ENCODE peak calls at places on chromosomes 7 and 10, in seven cellular contexts. R is body of pancreas, X is Peyer's patch, P is thoracic aorta, M is SK-N-SH, H is fibroblast of lung, V is right atrium auricular region. T is an unnamed sample.
A peak's percentile ranks its signal among the peaks of the same experiment; 100 is the strongest.

GRCh38 chr7:115005241-115005640 is 83.3 kb downstream of the MDFIC start:
- DNase-seq in P (no peak), X (no peak), M (no peak), R (no peak), H (no peak), V (no peak), T (no peak)

GRCh38 chr10:19930936-19931859 is 115.0 kb downstream of the PLXDC2 start:
- DNase-seq in M (peak; percentile 5), H (peak; percentile 69), R (peak; percentile 22), X (no peak), V (no peak), P (no peak), T (no peak)

GRCh38 chr7:4612939-4613841 is 68.9 kb upstream of the FOXK1 start:
- DNase-seq in X (no peak), V (peak; percentile 75), R (peak; percentile 36), M (peak; percentile 22), P (no peak), H (peak; percentile 39), T (no peak)

GRCh38 chr10:119768455-119769094 is 42.7 kb downstream of the INPP5F start:
- DNase-seq in X (no peak), R (no peak), H (no peak), V (no peak), M (no peak), P (no peak), T (no peak)

GRCh38 chr7:36711256-36711655 is 13.0 kb downstream of the AOAH start:
- DNase-seq in H (no peak), M (no peak), X (no peak), V (no peak), R (no peak), P (no peak), T (no peak)

GRCh38 chr7:155490697-155491628 is 33.0 kb downstream of the EN2 start:
- DNase-seq in H (no peak), V (no peak), P (no peak), X (no peak), R (no peak), M (peak; percentile 71), T (no peak)

GRCh38 chr10:5910323-5911100 is 20.5 kb downstream of the FBH1 start:
- DNase-seq in R (no peak), M (no peak), P (no peak), H (no peak), X (no peak), V (no peak), T (no peak)

GRCh38 chr7:87013841-87014191 is 45.6 kb downstream of the ELAPOR2 start:
- DNase-seq in R (no peak), M (no peak), H (no peak), P (no peak), V (no peak), X (no peak), T (no peak)

GRCh38 chr7:155953501-155953778 is 141.2 kb upstream of the SHH start:
- DNase-seq in V (no peak), X (no peak), P (no peak), H (no peak), R (no peak), M (no peak), T (no peak)

GRCh38 chr7:109282726-109283125 is 713.1 kb downstream of the DNAJB9 start:
- DNase-seq in X (no peak), V (no peak), M (no peak), R (no peak), P (no peak), H (no peak), T (no peak)

GRCh38 chr7:29100857-29101256 is 45.5 kb downstream of the CPVL start:
- DNase-seq in P (no peak), V (no peak), X (no peak), R (no peak), M (no peak), H (no peak), T (no peak)

GRCh38 chr10:33211123-33211878 is 123.2 kb downstream of the NRP1 start:
- DNase-seq in P (peak; percentile 33), H (peak; percentile 94), R (peak; percentile 32), V (peak; percentile 75), M (peak; percentile 22), X (no peak), T (peak; percentile 5)

GRCh38 chr7:20238268-20238753 is 21.1 kb upstream of the MACC1 start:
- DNase-seq in X (no peak), M (no peak), P (no peak), H (no peak), R (no peak), V (no peak), T (no peak)

GRCh38 chr10:33509231-33509871 is 174.9 kb upstream of the NRP1 start:
- DNase-seq in M (peak; percentile 19), V (peak; percentile 78), X (no peak), R (peak; percentile 72), P (peak; percentile 27), H (peak; percentile 80), T (no peak)

GRCh38 chr10:130194194-130194990 is 58.2 kb downstream of the GLRX3 start:
- DNase-seq in H (no peak), R (no peak), X (no peak), M (peak; percentile 72), V (no peak), P (no peak), T (no peak)

GRCh38 chr7:128883622-128884549 is 21.2 kb downstream of the ATP6V1F start:
- DNase-seq in H (peak; percentile 71), X (peak; percentile 92), P (no peak), V (peak; percentile 85), M (peak; percentile 96), R (peak; percentile 77), T (peak; percentile 75)

GRCh38 chr10:38102889-38103288 is 8.8 kb downstream of the ZNF37A start:
- DNase-seq in H (no peak), R (no peak), P (no peak), V (no peak), X (no peak), M (no peak), T (no peak)

GRCh38 chr7:111638048-111638447 is 75.8 kb upstream of the IMMP2L start:
- DNase-seq in P (no peak), X (no peak), R (no peak), M (no peak), V (no peak), H (peak; percentile 50), T (no peak)

GRCh38 chr10:128099901-128100300 is 26.3 kb downstream of the MKI67 start:
- DNase-seq in R (no peak), V (no peak), M (no peak), P (no peak), X (no peak), H (no peak), T (no peak)

GRCh38 chr7:106452031-106452851 is 167.5 kb upstream of the NAMPT start:
- DNase-seq in M (no peak), V (no peak), P (no peak), H (no peak), R (no peak), X (no peak), T (no peak)

GRCh38 chr7:19747740-19748339 is 25.6 kb downstream of the TMEM196 start:
- DNase-seq in P (no peak), H (peak; percentile 65), R (peak; percentile 17), M (peak; percentile 47), X (no peak), V (no peak), T (peak; percentile 2)

GRCh38 chr10:43076876-43077420 is at the start of gene RET:
- DNase-seq in M (peak; percentile 98), P (no peak), R (peak; percentile 43), X (peak; percentile 60), H (no peak), V (no peak), T (no peak)

DNA sequence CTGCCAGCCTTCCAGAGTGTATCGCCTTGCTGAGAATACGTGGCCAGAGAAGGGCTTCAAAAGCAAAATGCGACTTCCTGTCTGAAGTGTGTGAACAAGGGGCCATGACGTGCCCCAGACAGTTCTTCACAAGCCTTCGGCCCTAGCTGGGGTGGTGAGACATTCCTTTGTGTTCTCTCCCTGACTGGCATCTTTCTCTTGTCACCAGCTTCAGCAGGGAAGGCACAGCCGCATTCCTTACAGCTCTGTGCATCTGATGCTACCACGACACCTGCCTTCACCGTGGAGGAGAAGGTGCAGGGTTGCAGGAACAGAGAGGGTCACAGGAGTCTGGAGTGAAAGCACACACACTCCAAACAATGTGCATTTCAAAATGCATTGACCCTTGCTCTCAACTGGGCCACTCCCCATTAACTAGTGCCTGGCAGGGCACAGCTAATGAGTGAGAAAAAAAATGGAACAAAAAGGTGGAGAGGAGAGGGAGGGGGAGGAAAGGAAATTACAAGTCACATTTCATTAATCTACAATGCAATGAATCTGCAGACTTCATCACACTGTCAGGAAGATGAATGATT is 93.4 kb downstream of the GPR26 start:
- DNase-seq in R (no peak), P (no peak), H (no peak), M (no peak), V (no peak), X (peak; percentile 56), T (no peak)
- H3K27ac ChIP-seq in R (no peak overlapping the region), P (no peak overlapping the region), H (no peak overlapping the region), M (no peak overlapping the region), V (no peak overlapping the region), X (peak overlapping the region; percentile 21), T (no peak overlapping the region)

DNA sequence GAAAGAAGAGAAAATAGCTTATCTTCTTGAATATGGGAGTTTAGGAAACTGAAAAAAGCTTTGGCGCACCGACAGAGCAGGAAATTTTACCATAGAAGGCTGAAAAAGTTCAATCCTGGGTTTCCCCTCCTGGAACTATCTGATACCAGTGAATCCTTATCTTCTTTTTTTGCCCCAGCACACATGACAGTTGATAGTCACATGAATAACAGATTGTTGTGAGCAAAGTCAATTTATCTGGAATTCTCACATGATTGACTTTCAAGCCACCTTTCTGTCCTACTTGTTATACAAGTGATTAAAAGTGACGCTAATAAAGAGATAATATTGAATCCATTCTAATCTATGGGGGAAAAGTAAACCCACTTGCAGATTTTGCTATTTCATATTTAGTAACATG is 365.8 kb upstream of the NPVF start:
- DNase-seq in P (no peak), H (no peak), M (no peak), R (no peak), V (no peak), X (no peak), T (no peak)
- H3K27ac ChIP-seq in P (no peak overlapping the region), H (no peak overlapping the region), M (no peak overlapping the region), R (no peak overlapping the region), V (no peak overlapping the region), X (no peak overlapping the region), T (no peak overlapping the region)

GRCh38 chr10:24462889-24463552 is 254.1 kb downstream of the KIAA1217 start:
- DNase-seq in X (no peak), R (no peak), H (peak; percentile 35), V (no peak), M (no peak), P (no peak), T (no peak)
- H3K27ac ChIP-seq in X (peak overlapping the region; percentile 95), R (peak overlapping the region; percentile 95), H (no peak overlapping the region), V (peak overlapping the region; percentile 15), M (peak overlapping the region; percentile 96), P (no peak overlapping the region), T (no peak overlapping the region)

GRCh38 chr7:82294258-82294855 is 149.2 kb downstream of the CACNA2D1 start:
- DNase-seq in R (no peak), M (no peak), V (no peak), X (no peak), P (no peak), H (no peak), T (no peak)
- H3K27ac ChIP-seq in R (no peak overlapping the region), M (no peak overlapping the region), V (no peak overlapping the region), X (no peak overlapping the region), P (no peak overlapping the region), H (no peak overlapping the region), T (no peak overlapping the region)